ENCODE peak calls at places on chromosome 11, in six cellular contexts. One of them, this sample, is unnamed.

GRCh38 chr11:33207408-33207985 is 46.2 kb upstream of the CSTF3 start:
- DNase-seq in NCI-H2029: no peak
- DNase-seq in stimulated activated CD4-positive, alpha-beta T cell treated with anti-CD3 and anti-CD28 coated beads, Interleukin-2, amount 100 ng/mL, for 24 hours: no peak
- DNase-seq in T-helper 9 cell: no peak
- DNase-seq in testis: no peak
- DNase-seq in amygdala: no peak
- DNase-seq in this sample: no peak

GRCh38 chr11:40289370-40289769 is 1170.1 kb downstream of the LRRC4C start:
- DNase-seq in T-helper 9 cell: no peak
- DNase-seq in NCI-H2029: no peak
- DNase-seq in testis: no peak
- DNase-seq in amygdala: no peak
- DNase-seq in stimulated activated CD4-positive, alpha-beta T cell treated with anti-CD3 and anti-CD28 coated beads, Interleukin-2, amount 100 ng/mL, for 24 hours: no peak
- DNase-seq in this sample: no peak

GRCh38 chr11:112730591-112730990 is 230.6 kb upstream of the NCAM1 start:
- DNase-seq in amygdala: no peak
- DNase-seq in testis: no peak
- DNase-seq in stimulated activated CD4-positive, alpha-beta T cell treated with anti-CD3 and anti-CD28 coated beads, Interleukin-2, amount 100 ng/mL, for 24 hours: no peak
- DNase-seq in T-helper 9 cell: no peak
- DNase-seq in NCI-H2029: no peak
- DNase-seq in this sample: no peak

GRCh38 chr11:111635706-111636045 is 33.4 kb downstream of the SIK2 start:
- DNase-seq in T-helper 9 cell: no peak
- DNase-seq in NCI-H2029: peak
- DNase-seq in amygdala: peak
- DNase-seq in stimulated activated CD4-positive, alpha-beta T cell treated with anti-CD3 and anti-CD28 coated beads, Interleukin-2, amount 100 ng/mL, for 24 hours: no peak
- DNase-seq in testis: peak
- DNase-seq in this sample: no peak

GRCh38 chr11:81963018-81963417 is 770.6 kb downstream of the FAM181B start:
- DNase-seq in amygdala: no peak
- DNase-seq in NCI-H2029: no peak
- DNase-seq in stimulated activated CD4-positive, alpha-beta T cell treated with anti-CD3 and anti-CD28 coated beads, Interleukin-2, amount 100 ng/mL, for 24 hours: no peak
- DNase-seq in testis: no peak
- DNase-seq in T-helper 9 cell: no peak
- DNase-seq in this sample: peak

GRCh38 chr11:44320289-44320973 is 10.5 kb upstream of the ALX4 start:
- DNase-seq in T-helper 9 cell: no peak
- DNase-seq in amygdala: no peak
- DNase-seq in stimulated activated CD4-positive, alpha-beta T cell treated with anti-CD3 and anti-CD28 coated beads, Interleukin-2, amount 100 ng/mL, for 24 hours: no peak
- DNase-seq in NCI-H2029: no peak
- DNase-seq in testis: no peak
- DNase-seq in this sample: no peak

GRCh38 chr11:125262825-125263218 is 98.3 kb downstream of the PKNOX2 start:
- DNase-seq in testis: peak
- DNase-seq in NCI-H2029: no peak
- DNase-seq in stimulated activated CD4-positive, alpha-beta T cell treated with anti-CD3 and anti-CD28 coated beads, Interleukin-2, amount 100 ng/mL, for 24 hours: no peak
- DNase-seq in T-helper 9 cell: no peak
- DNase-seq in amygdala: no peak
- DNase-seq in this sample: no peak

GRCh38 chr11:438101-438844 is 3.5 kb downstream of the ANO9 start:
- DNase-seq in stimulated activated CD4-positive, alpha-beta T cell treated with anti-CD3 and anti-CD28 coated beads, Interleukin-2, amount 100 ng/mL, for 24 hours: no peak
- DNase-seq in NCI-H2029: no peak
- DNase-seq in T-helper 9 cell: no peak
- DNase-seq in testis: no peak
- DNase-seq in amygdala: no peak
- DNase-seq in this sample: no peak

GRCh38 chr11:2213890-2214526 is 42.4 kb upstream of the TH start:
- DNase-seq in T-helper 9 cell: no peak
- DNase-seq in NCI-H2029: no peak
- DNase-seq in stimulated activated CD4-positive, alpha-beta T cell treated with anti-CD3 and anti-CD28 coated beads, Interleukin-2, amount 100 ng/mL, for 24 hours: no peak
- DNase-seq in amygdala: no peak
- DNase-seq in testis: peak
- DNase-seq in this sample: no peak

GRCh38 chr11:45885274-45885920 is at the start of gene MAPK8IP1:
- DNase-seq in amygdala: peak
- DNase-seq in stimulated activated CD4-positive, alpha-beta T cell treated with anti-CD3 and anti-CD28 coated beads, Interleukin-2, amount 100 ng/mL, for 24 hours: peak
- DNase-seq in T-helper 9 cell: peak
- DNase-seq in NCI-H2029: peak
- DNase-seq in testis: peak
- DNase-seq in this sample: peak

GRCh38 chr11:68569357-68569756 is 108.8 kb downstream of the PPP6R3 start:
- DNase-seq in T-helper 9 cell: no peak
- DNase-seq in NCI-H2029: no peak
- DNase-seq in stimulated activated CD4-positive, alpha-beta T cell treated with anti-CD3 and anti-CD28 coated beads, Interleukin-2, amount 100 ng/mL, for 24 hours: no peak
- DNase-seq in amygdala: no peak
- DNase-seq in testis: no peak
- DNase-seq in this sample: no peak